ENCODE peak calls at places on chromosomes 16 and 17, in four cellular contexts. Z is A549, J is K562, E is HepG2. M is an unnamed sample.

GRCh38 chr17:51650202-51650601 is 389.9 kb downstream of the UTP18 start:
- DNase-seq in Z (no peak), J (no peak), E (no peak), M (no peak)

GRCh38 chr16:15547768-15548096 is 95.2 kb downstream of the MARF1 start:
- DNase-seq in Z (no peak), J (no peak), E (no peak), M (no peak)

GRCh38 chr16:86306811-86307517 is 203.4 kb upstream of the FOXF1 start:
- DNase-seq in Z (no peak), J (no peak), E (no peak), M (no peak)

GRCh38 chr16:84281077-84281476 is 13.6 kb upstream of the WFDC1 start:
- DNase-seq in Z (peak), J (peak), E (no peak), M (no peak)

GRCh38 chr17:27206447-27206846 is 87.5 kb upstream of the WSB1 start:
- DNase-seq in Z (peak), J (peak), E (peak), M (no peak)

GRCh38 chr17:62882878-62883277 is 74.8 kb upstream of the MARCHF10 start:
- DNase-seq in Z (peak), J (no peak), E (no peak), M (no peak)

GRCh38 chr17:6455321-6455705 is 11.1 kb downstream of the PIMREG start:
- DNase-seq in Z (no peak), J (no peak), E (no peak), M (no peak)

GRCh38 chr16:30183961-30184429 is 593 bp downstream of the CORO1A start:
- DNase-seq in Z (no peak), J (no peak), E (no peak), M (peak)

GRCh38 chr16:15502041-15502725 is 67.8 kb downstream of the BMERB1 start:
- DNase-seq in Z (peak), J (peak), E (peak), M (no peak)

GRCh38 chr17:17056167-17056562 is 13.9 kb downstream of the MPRIP start:
- DNase-seq in Z (no peak), J (no peak), E (no peak), M (no peak)
- TF ChIP-seq POLR2AphosphoS2 in Z (no peak), J (no peak), E (no peak), M (no peak)

DNA sequence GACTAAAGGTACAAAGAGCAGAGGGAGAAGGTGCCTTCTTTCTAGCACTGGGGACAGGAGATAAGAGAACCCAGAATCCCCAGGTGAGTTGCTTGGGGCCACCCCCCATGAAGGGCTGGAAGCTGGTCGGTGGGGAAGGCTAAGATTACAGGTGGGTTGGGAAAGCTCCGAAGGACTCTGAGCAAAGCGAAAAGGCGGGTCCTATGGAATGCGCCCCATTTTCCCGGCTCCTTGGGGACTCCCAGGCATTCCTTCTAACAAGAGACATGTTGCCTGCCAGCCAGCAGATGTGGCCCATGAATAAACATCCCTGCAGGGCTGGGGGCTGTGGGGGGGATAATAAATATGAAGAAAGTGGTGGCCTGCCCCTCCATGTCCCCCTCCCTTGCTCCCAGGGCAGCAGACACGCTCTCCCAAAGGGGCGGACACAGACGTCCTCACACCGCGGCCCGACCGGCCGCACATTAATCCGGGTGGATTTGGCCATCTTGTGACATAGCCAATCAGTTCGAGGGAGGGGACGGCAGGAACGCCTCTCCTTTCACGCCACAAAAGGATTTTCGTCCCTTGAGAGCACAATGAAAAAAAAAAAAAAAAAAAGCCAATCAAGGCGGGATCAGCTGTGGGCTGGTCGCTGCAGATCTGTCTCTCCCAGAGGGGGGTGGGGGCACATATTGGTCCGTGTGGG is 98.5 kb downstream of the SOX9 start:
- DNase-seq in Z (no peak), J (no peak), E (no peak), M (no peak)
- TF ChIP-seq POLR2AphosphoS2 in Z (no peak), J (no peak), E (no peak), M (no peak)

GRCh38 chr16:12470311-12471229 is 333.1 kb downstream of the CPPED1 start:
- DNase-seq in Z (no peak), J (no peak), E (no peak), M (no peak)
- TF ChIP-seq POLR2AphosphoS2 in Z (no peak), J (no peak), E (no peak), M (no peak)

GRCh38 chr17:39852239-39852638 is 11.9 kb downstream of the IKZF3 start:
- DNase-seq in Z (no peak), J (no peak), E (no peak), M (no peak)

GRCh38 chr17:39846205-39846604 is 17.9 kb downstream of the IKZF3 start:
- DNase-seq in Z (no peak), J (no peak), E (no peak), M (no peak)

GRCh38 chr17:39845052-39845976 is 18.8 kb downstream of the IKZF3 start:
- DNase-seq in Z (no peak), J (no peak), E (no peak), M (no peak)

DNA sequence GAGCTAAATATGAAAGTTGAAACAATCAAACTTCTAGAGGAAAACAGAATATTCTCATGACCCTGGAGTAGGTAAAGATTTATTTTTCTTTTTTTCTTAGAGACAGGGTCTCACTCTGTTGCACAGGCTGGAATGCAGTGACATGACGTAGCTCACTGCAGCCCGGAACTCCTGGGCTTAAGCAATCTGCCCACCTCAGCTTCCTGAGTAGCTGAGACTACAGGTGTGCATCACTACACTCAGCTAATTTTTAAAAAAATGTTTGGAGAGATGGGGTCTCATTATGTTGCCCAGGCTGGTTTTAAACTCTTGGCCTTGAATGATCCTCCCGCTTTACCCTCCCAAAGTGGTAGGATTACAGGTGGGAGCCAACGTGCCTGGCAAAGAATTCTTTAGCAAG is 15.5 kb downstream of the IKZF3 start:
- DNase-seq in Z (no peak), J (no peak), E (no peak), M (no peak)
- TF ChIP-seq POLR2AphosphoS2 in Z (no peak), J (no peak), E (no peak), M (no peak)

GRCh38 chr16:89093602-89094251 is at the start of gene ACSF3:
- DNase-seq in Z (peak), J (peak), E (no peak), M (no peak)
- TF ChIP-seq POLR2AphosphoS2 in Z (no peak), J (no peak), E (no peak), M (peak)

DNA sequence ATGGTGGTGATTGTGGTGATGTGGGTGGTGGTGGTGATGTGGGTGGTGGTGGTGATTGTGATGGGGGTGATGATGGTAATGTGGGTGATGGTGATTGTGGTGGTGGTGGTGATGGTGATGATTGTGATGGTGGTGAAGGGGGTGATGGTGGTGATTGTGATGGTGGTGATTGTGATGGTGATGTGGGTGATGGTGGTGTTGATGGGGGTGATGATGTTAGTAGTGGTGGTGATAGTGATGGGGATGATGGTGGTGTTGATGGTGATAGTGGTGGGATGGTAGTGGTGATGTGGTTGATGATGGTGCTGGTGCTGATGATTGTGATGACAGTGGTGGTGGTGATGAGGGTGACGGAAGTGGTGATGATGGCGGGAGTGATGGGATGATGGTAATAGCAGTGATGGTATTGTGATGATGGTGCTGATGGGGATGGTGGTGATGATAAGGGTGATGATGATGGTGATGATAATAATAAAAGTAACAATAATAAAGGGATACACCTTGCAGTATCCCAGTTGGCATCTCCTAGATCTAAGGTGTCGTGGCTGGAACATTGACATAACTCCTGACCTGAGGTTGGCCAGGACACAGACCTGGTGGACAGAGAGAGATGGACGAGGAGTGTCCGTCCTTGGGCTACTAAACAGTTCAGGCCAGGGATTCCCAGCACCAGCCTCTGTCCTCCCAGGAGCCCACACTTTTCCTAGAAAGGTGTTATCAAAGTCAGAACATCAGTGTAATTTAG is 344.5 kb downstream of the SEC14L1 start:
- DNase-seq in Z (no peak), J (no peak), E (no peak), M (no peak)
- TF ChIP-seq POLR2AphosphoS2 in Z (no peak), J (no peak), E (no peak), M (no peak)

DNA sequence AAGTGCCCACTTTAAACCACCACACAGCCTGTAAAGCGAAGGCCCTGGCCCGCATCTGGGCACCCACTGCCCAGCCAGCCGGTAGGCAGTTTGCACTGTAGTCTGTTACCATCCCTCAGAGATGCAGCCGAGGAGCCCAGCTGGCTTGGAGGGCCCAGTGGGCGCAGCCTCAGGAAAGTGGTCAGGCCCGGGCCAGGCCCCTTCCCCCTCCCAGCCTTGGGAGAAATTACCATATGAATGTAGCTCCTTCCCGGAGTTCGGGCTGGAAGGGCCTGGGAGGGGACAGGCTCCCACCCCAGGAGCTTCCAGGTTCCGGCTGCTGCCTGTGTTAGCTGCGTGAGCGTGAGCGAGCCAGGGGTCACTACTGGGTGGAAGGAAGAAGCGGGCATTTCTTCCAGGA is 325.4 kb downstream of the SEC14L1 start:
- DNase-seq in Z (no peak), J (no peak), E (no peak), M (no peak)
- TF ChIP-seq POLR2AphosphoS2 in Z (no peak), J (no peak), E (no peak), M (no peak)

GRCh38 chr17:78716814-78717393 is 65.2 kb downstream of the CYTH1 start:
- DNase-seq in Z (peak), J (no peak), E (no peak), M (no peak)

GRCh38 chr17:78716292-78716691 is 65.8 kb downstream of the CYTH1 start:
- DNase-seq in Z (no peak), J (no peak), E (no peak), M (no peak)

GRCh38 chr17:78715876-78716275 is 66.2 kb downstream of the CYTH1 start:
- DNase-seq in Z (no peak), J (no peak), E (no peak), M (no peak)

GRCh38 chr17:78718575-78719209 is 63.4 kb downstream of the CYTH1 start:
- DNase-seq in Z (no peak), J (no peak), E (no peak), M (no peak)

DNA sequence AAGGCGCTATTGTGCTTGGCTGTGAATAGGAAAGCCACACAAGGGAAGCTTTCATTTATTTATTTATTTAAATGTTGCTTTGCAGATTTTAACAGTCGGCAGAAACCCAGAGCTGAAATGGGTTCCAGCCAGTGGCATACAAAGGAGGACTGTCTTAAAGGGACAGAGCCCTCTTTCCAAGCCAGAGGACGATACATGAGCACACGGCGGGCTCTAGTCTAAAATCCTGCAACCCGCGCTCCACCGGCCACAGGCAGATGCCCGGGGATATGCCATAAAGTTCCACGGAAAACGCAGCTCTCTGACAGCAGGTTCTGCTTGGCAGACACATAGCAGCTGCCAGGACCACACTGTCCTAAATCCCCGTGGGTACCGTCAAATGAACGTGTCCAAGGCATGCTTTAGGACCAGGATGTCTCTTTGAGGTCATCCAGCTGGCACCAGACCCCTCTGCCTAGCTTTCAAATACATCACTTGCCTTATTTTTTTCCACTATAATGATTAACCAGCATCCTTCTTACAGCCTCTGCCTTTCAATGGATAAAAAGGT is 64.6 kb downstream of the CYTH1 start:
- DNase-seq in Z (peak), J (no peak), E (peak), M (no peak)
- TF ChIP-seq POLR2AphosphoS2 in Z (no peak), J (no peak), E (no peak), M (no peak)

DNA sequence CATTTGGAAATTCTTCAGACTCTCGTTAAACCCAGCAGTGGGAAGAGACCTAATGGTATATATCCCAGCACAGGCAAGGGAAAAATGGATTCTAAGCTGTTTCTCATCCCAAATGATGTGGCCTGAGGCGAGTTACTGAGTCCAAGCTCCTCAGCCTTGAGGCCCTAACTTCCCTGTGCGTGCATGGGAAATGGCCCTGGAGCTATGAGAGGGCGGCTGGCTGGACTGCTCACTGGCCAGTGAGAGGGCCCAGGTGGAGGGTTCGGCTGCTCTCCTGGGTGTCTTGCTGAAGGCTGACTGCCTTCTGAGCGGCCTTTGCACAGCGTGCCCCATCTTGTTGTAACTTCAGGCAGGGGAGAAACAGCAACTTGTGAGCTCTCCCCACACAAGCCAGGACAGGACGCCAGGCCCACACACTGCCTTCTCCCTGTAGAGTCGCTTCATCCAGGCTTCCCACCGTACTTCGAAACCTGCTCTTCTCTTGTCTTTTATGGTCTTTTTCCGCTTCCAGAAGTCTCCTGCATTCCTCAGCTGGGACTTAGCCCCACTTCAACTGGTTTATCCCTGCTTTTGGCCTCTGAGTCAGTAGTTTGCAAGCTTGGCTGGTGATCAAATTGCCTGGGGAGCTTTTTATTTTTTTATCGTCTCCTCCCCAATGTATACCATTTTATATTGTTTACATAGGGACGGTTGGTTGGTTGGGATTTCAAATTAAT is 13.3 kb downstream of the CDH3 start:
- DNase-seq in Z (peak), J (no peak), E (no peak), M (no peak)
- TF ChIP-seq POLR2AphosphoS2 in Z (no peak), J (no peak), E (no peak), M (no peak)

M was measured in GM12878.